ENCODE peak calls at places on chromosome 14, in five cellular contexts. L is esophagus squamous epithelium, E is AG04450, B is fibroblast of the aortic adventitia, C is body of pancreas. H is an unnamed sample.

GRCh38 chr14:105247715-105248367 is 492 bp upstream of the BTBD6 start:
- DNase-seq in C (no peak), E (no peak), L (no peak), B (no peak), H (no peak)

GRCh38 chr14:75720828-75721227 is 59.8 kb downstream of the TTLL5 start:
- DNase-seq in E (no peak), L (no peak), B (peak), C (peak), H (no peak)

GRCh38 chr14:105281354-105282097 is 19.3 kb downstream of the BRF1 start:
- DNase-seq in C (peak), E (peak), L (no peak), B (peak), H (peak)

GRCh38 chr14:64265222-64265621 is 28.9 kb downstream of the ESR2 start:
- DNase-seq in E (no peak), C (no peak), L (no peak), B (no peak), H (no peak)

GRCh38 chr14:104917992-104918391 is 6.7 kb upstream of the PLD4 start:
- DNase-seq in B (peak), E (no peak), L (no peak), C (no peak), H (no peak)

GRCh38 chr14:96741151-96741977 is 55.8 kb upstream of the VRK1 start:
- DNase-seq in L (no peak), B (peak), E (no peak), C (peak), H (no peak)

GRCh38 chr14:35341454-35342159 is 49.4 kb downstream of the PSMA6 start:
- DNase-seq in C (peak), L (peak), B (peak), E (peak), H (peak)

GRCh38 chr14:52313493-52313881 is 625 bp upstream of the PTGER2 start:
- DNase-seq in C (no peak), L (no peak), E (no peak), B (peak), H (no peak)

GRCh38 chr14:26851793-26852192 is 254.0 kb upstream of the NOVA1 start:
- DNase-seq in E (no peak), C (no peak), B (no peak), L (no peak), H (no peak)

GRCh38 chr14:64746298-64747250 is 42.4 kb downstream of the PLEKHG3 start:
- DNase-seq in B (peak), E (no peak), C (no peak), L (no peak), H (no peak)

GRCh38 chr14:59566281-59566680 is 10.3 kb downstream of the CCDC175 start:
- DNase-seq in L (no peak), E (no peak), B (no peak), C (no peak), H (no peak)

GRCh38 chr14:72636871-72637270 is 257.0 kb downstream of the DPF3 start:
- DNase-seq in E (no peak), C (no peak), B (no peak), L (no peak), H (no peak)

GRCh38 chr14:33686218-33686617 is 264.7 kb downstream of the EGLN3 start:
- DNase-seq in B (peak), E (no peak), L (no peak), C (no peak), H (no peak)

GRCh38 chr14:63544641-63545234 is 1.6 kb upstream of the PPP2R5E start:
- DNase-seq in B (peak), L (no peak), E (no peak), C (no peak), H (peak)

GRCh38 chr14:88614218-88614907 is 51.5 kb downstream of the ZC3H14 start:
- DNase-seq in E (peak), C (no peak), L (no peak), B (peak), H (peak)

GRCh38 chr14:78162202-78162601 is 8.0 kb upstream of the NRXN3 start:
- DNase-seq in E (no peak), C (no peak), B (no peak), L (no peak), H (peak)

GRCh38 chr14:105317546-105317945 is 3.0 kb downstream of the PACS2 start:
- DNase-seq in E (no peak), B (peak), L (no peak), C (no peak), H (no peak)

GRCh38 chr14:103372552-103373304 is 12.5 kb upstream of the MARK3 start:
- DNase-seq in E (peak), L (no peak), C (no peak), B (peak), H (peak)

GRCh38 chr14:99065551-99065950 is 206.4 kb downstream of the BCL11B start:
- DNase-seq in C (no peak), L (no peak), B (no peak), E (no peak), H (no peak)

GRCh38 chr14:98176910-98177309 is 1095.1 kb downstream of the BCL11B start:
- DNase-seq in L (no peak), C (no peak), B (no peak), E (no peak), H (no peak)

GRCh38 chr14:97456958-97457357 is 659.8 kb downstream of the VRK1 start:
- DNase-seq in L (no peak), B (no peak), C (no peak), E (no peak), H (no peak)

GRCh38 chr14:43183916-43184315 is 1323.2 kb downstream of the FSCB start:
- DNase-seq in L (no peak), E (no peak), C (no peak), B (no peak), H (no peak)

GRCh38 chr14:30641207-30641606 is 19.1 kb downstream of the SCFD1 start:
- DNase-seq in E (no peak), L (no peak), C (no peak), B (no peak), H (no peak)

GRCh38 chr14:76918751-76919421 is 92.7 kb downstream of the LRRC74A start:
- DNase-seq in L (no peak), E (peak), B (peak), C (peak), H (peak)

GRCh38 chr14:97499790-97500481 is 702.8 kb downstream of the VRK1 start:
- DNase-seq in L (no peak), B (no peak), E (no peak), C (no peak), H (no peak)

GRCh38 chr14:59389936-59390335 is 75.2 kb downstream of the GPR135 start:
- DNase-seq in C (no peak), B (no peak), E (no peak), L (no peak), H (no peak)

GRCh38 chr14:50829472-50830043 is 1.4 kb downstream of the NIN start:
- DNase-seq in E (no peak), C (no peak), L (no peak), B (no peak), H (no peak)

GRCh38 chr14:102439556-102439955 is 70.0 kb downstream of the ANKRD9 start:
- DNase-seq in L (no peak), E (no peak), C (no peak), B (no peak), H (no peak)

GRCh38 chr14:95507701-95508103 is 8.7 kb downstream of the SYNE3 start:
- DNase-seq in B (peak), C (no peak), L (no peak), E (no peak), H (peak)

GRCh38 chr14:30610719-30611388 is 11.3 kb upstream of the SCFD1 start:
- DNase-seq in B (peak), L (no peak), C (peak), E (peak), H (peak)

GRCh38 chr14:90061849-90062794 is at the start of gene KCNK13:
- DNase-seq in C (no peak), B (no peak), E (no peak), L (no peak), H (no peak)

DNA sequence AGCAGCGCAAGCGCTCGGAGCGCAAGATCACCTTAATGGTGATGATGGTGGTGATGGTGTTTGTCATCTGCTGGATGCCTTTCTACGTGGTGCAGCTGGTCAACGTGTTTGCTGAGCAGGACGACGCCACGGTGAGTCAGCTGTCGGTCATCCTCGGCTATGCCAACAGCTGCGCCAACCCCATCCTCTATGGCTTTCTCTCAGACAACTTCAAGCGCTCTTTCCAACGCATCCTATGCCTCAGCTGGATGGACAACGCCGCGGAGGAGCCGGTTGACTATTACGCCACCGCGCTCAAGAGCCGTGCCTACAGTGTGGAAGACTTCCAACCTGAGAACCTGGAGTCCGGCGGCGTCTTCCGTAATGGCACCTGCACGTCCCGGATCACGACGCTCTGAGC is 2.5 kb downstream of the SSTR1 start:
- DNase-seq in C (peak), E (no peak), L (no peak), B (peak), H (no peak)
- H3K4me3 ChIP-seq in C (no peak), E (peak), L (peak), B (peak), H (peak)

GRCh38 chr14:53608369-53608768 is 348.3 kb downstream of the BMP4 start:
- DNase-seq in B (no peak), C (no peak), L (no peak), E (no peak), H (no peak)

GRCh38 chr14:53615254-53615653 is 341.4 kb downstream of the BMP4 start:
- DNase-seq in C (no peak), B (no peak), L (no peak), E (no peak), H (no peak)

GRCh38 chr14:53609009-53609408 is 347.6 kb downstream of the BMP4 start:
- DNase-seq in L (no peak), E (no peak), B (no peak), C (no peak), H (no peak)

GRCh38 chr14:53610947-53611346 is 345.7 kb downstream of the BMP4 start:
- DNase-seq in L (no peak), E (no peak), C (no peak), B (no peak), H (no peak)

GRCh38 chr14:53613404-53614253 is 343.0 kb downstream of the BMP4 start:
- DNase-seq in L (no peak), B (no peak), C (peak), E (peak), H (peak)
- TF ChIP-seq CTCF in L (no peak), B (no peak), C (no peak), E (peak), H (no peak)

GRCh38 chr14:91727121-91727520 is 4.8 kb downstream of the CATSPERB start:
- DNase-seq in C (no peak), B (peak), L (no peak), E (no peak), H (no peak)
- H3K4me3 ChIP-seq in C (no peak), B (no peak), L (no peak), E (no peak), H (no peak)

DNA sequence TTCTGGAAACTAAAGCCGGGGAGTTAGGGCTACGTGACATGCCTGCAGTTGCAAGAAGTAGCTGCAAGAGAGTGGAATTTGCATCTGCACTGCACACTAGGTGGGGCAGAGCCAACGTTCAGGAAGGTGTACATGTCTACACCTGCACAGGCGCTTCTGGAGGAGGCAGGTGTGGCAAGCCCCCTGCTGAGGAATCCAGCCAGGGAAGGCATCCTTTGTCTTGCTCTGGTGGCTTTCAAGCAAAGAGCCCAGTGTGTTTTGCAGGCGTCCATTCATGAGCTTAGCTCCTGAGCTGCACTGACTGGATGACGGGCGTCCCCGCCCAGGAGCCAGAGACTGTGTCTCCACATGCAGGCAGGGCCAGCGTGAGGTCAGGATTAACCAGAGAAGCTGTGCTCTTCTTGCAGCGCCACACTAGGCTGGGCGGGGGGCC is 116.3 kb downstream of the ZFP36L1 start:
- DNase-seq in B (no peak), E (no peak), L (no peak), C (no peak), H (no peak)
- TF ChIP-seq CTCF in B (no peak), E (no peak), L (no peak), C (no peak), H (no peak)

GRCh38 chr14:21643407-21643806 is 8.7 kb upstream of the OR10G2 start:
- DNase-seq in B (no peak), C (no peak), E (no peak), L (no peak), H (no peak)
- H3K4me3 ChIP-seq in B (no peak), C (no peak), E (no peak), L (no peak), H (no peak)

DNA sequence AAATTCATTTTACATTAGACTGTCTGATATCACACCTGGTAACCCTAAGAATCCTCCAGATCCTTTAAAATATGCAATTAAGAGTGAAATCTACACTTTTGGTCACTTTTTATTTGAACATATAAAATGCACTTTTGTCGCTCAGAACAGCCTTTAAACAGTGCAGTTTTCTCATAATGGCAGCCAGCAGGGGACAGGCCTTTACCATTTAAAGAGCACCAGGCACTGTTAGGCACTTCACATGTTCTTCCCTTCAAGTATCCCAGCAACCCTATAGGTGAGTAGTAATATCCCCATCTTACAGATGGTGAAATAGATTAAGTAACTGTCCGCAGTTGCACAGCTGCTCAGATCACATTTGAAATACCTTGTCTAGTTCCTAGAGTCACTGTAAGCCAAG is 11.3 kb upstream of the SAMD4A start:
- DNase-seq in C (no peak), B (no peak), L (no peak), E (no peak), H (no peak)
- TF ChIP-seq CTCF in C (no peak), B (no peak), L (no peak), E (peak), H (peak)

GRCh38 chr14:73820631-73821030 is 31.0 kb upstream of the PTGR2 start:
- DNase-seq in B (no peak), L (no peak), E (no peak), C (no peak), H (no peak)
- H3K4me3 ChIP-seq in B (no peak), L (no peak), E (no peak), C (no peak), H (no peak)

H was measured in astrocyte of the cerebellum.